ENCODE peak calls at places on chromosomes 16 and 17, in ten cellular contexts. F is BJ; L is activated naive CD4-positive, alpha-beta T cell treated with anti-CD3 and anti-CD28 coated beads for 36 hours; E is mucosa of descending colon; D is RWPE1; N is renal cortical epithelial cell; A is kidney epithelial cell; X is T-helper 1 cell; Q is HuH-7; Y is ELR. Z is an unnamed sample.

GRCh38 chr16:67170168-67170947 is at the start of gene NOL3:
- DNase-seq in Y (peak), X (peak), A (no peak), L (peak), N (peak), F (no peak), D (peak), Q (peak), E (peak), Z (peak)

GRCh38 chr17:50841949-50842354 is 6.6 kb downstream of the WFIKKN2 start:
- DNase-seq in Q (peak), Y (peak), D (peak), F (no peak), A (no peak), N (peak), X (peak), E (no peak), L (peak), Z (peak)

GRCh38 chr17:77365584-77366186 is 224.9 kb downstream of the SEC14L1 start:
- DNase-seq in A (peak), Y (peak), E (peak), F (no peak), X (no peak), D (peak), Q (no peak), N (peak), L (peak), Z (no peak)

GRCh38 chr17:29640413-29640812 is 17.7 kb upstream of the CORO6 start:
- DNase-seq in D (no peak), A (no peak), F (peak), E (no peak), L (no peak), Y (peak), Q (no peak), N (peak), X (no peak), Z (no peak)

GRCh38 chr16:69534720-69535119 is 31.0 kb upstream of the NFAT5 start:
- DNase-seq in E (no peak), Q (no peak), L (no peak), D (no peak), Y (no peak), N (no peak), A (no peak), X (no peak), F (no peak), Z (no peak)

GRCh38 chr16:47477680-47478079 is 16.5 kb downstream of the PHKB start:
- DNase-seq in A (no peak), E (no peak), L (no peak), Y (peak), N (peak), D (peak), F (no peak), Q (no peak), X (no peak), Z (no peak)

GRCh38 chr16:65372171-65372570 is 250.3 kb upstream of the CDH11 start:
- DNase-seq in A (no peak), Q (no peak), L (no peak), E (no peak), F (no peak), Y (no peak), D (no peak), X (no peak), N (no peak), Z (no peak)

GRCh38 chr17:2906907-2907306 is 110.7 kb downstream of the RAP1GAP2 start:
- DNase-seq in F (no peak), D (peak), Q (no peak), L (peak), A (no peak), N (peak), X (peak), E (no peak), Y (no peak), Z (no peak)

GRCh38 chr17:11705111-11705510 is 106.8 kb downstream of the DNAH9 start:
- DNase-seq in Q (peak), Y (no peak), F (no peak), A (peak), E (no peak), X (no peak), L (no peak), D (peak), N (peak), Z (no peak)

GRCh38 chr17:29622337-29623282 is at the start of gene CORO6:
- DNase-seq in Y (peak), E (peak), L (peak), Q (peak), N (no peak), D (peak), F (no peak), X (peak), A (no peak), Z (peak)

GRCh38 chr16:4323845-4324478 is 8.1 kb downstream of the GLIS2 start:
- DNase-seq in L (no peak), A (no peak), N (peak), Y (peak), D (no peak), X (no peak), Q (peak), F (no peak), E (no peak), Z (peak)

GRCh38 chr16:80347900-80348299 is 192.9 kb upstream of the DYNLRB2 start:
- DNase-seq in Q (no peak), D (no peak), X (no peak), Y (no peak), E (no peak), A (no peak), N (no peak), F (no peak), L (no peak), Z (peak)

GRCh38 chr16:21610006-21610544 is 10.7 kb downstream of the METTL9 start:
- DNase-seq in D (no peak), E (no peak), L (no peak), A (no peak), X (no peak), Q (no peak), F (no peak), N (no peak), Y (no peak), Z (no peak)

GRCh38 chr16:54289242-54290051 is 2.9 kb upstream of the IRX3 start:
- DNase-seq in Y (no peak), L (no peak), Q (no peak), F (no peak), D (no peak), E (no peak), A (no peak), N (no peak), X (no peak), Z (no peak)

GRCh38 chr17:75159196-75160031 is 5.1 kb upstream of the JPT1 start:
- DNase-seq in Q (no peak), N (peak), D (peak), Y (peak), X (no peak), F (no peak), A (no peak), E (no peak), L (peak), Z (no peak)

GRCh38 chr16:14303182-14303618 is 232.1 kb downstream of the MRTFB start:
- DNase-seq in F (no peak), L (no peak), N (no peak), A (no peak), D (no peak), Y (peak), E (no peak), Q (no peak), X (no peak), Z (no peak)

GRCh38 chr17:10698116-10698818 is 873 bp downstream of the ADPRM start:
- DNase-seq in L (peak), A (no peak), Y (peak), D (peak), X (no peak), Q (no peak), F (no peak), E (no peak), N (peak), Z (no peak)

GRCh38 chr17:18986541-18987229 is 17.9 kb downstream of the FAM83G start:
- DNase-seq in X (no peak), Y (no peak), D (no peak), Q (no peak), N (no peak), A (no peak), L (no peak), E (peak), F (no peak), Z (no peak)

GRCh38 chr16:11977206-11978041 is 890 bp downstream of the SNX29 start:
- DNase-seq in D (peak), F (peak), E (no peak), N (peak), Y (peak), X (no peak), Q (no peak), L (no peak), A (no peak), Z (no peak)

GRCh38 chr16:22788190-22788530 is 25.8 kb upstream of the HS3ST2 start:
- DNase-seq in D (no peak), A (no peak), N (no peak), X (no peak), Y (peak), Q (no peak), E (no peak), L (no peak), F (no peak), Z (no peak)

GRCh38 chr16:10992797-10993196 is 48.4 kb downstream of the CLEC16A start:
- DNase-seq in X (no peak), A (no peak), E (no peak), N (peak), Y (peak), D (peak), L (peak), F (no peak), Q (no peak), Z (no peak)

GRCh38 chr16:79580465-79581200 is 19.9 kb downstream of the MAF start:
- DNase-seq in D (no peak), Y (no peak), X (no peak), A (no peak), E (no peak), L (no peak), Q (no peak), F (no peak), N (peak), Z (no peak)

GRCh38 chr17:47470836-47471235 is 60.1 kb upstream of the NPEPPS start:
- DNase-seq in L (no peak), Y (no peak), E (no peak), X (no peak), D (no peak), F (no peak), Q (no peak), N (peak), A (peak), Z (no peak)

Z was measured in ureter.